ENCODE peak calls at places on chromosomes 11 and 22, in ten cellular contexts. One of them, this sample, is unnamed.

GRCh38 chr22:35838849-35839646 is 121.4 kb downstream of the APOL5 start:
- DNase-seq in NCI-H524: peak
- DNase-seq in GM19239: no peak
- DNase-seq in mucosa of descending colon: no peak
- DNase-seq in NCI-H446: peak
- DNase-seq in activated T-helper 1 cell treated with Interleukin-2 at 50 U/mL for 16 hours: no peak
- DNase-seq in fibroblast of mammary gland: peak
- DNase-seq in left cardiac atrium: no peak
- DNase-seq in astrocyte of the hippocampus: peak
- DNase-seq in germinal center: no peak
- DNase-seq in this sample: no peak

GRCh38 chr22:41603873-41604332 is 14.3 kb upstream of the PMM1 start:
- DNase-seq in NCI-H524: no peak
- DNase-seq in GM19239: peak
- DNase-seq in mucosa of descending colon: no peak
- DNase-seq in NCI-H446: no peak
- DNase-seq in activated T-helper 1 cell treated with Interleukin-2 at 50 U/mL for 16 hours: no peak
- DNase-seq in fibroblast of mammary gland: no peak
- DNase-seq in left cardiac atrium: no peak
- DNase-seq in astrocyte of the hippocampus: peak
- DNase-seq in germinal center: no peak
- DNase-seq in this sample: no peak

GRCh38 chr11:111764621-111765020 is 1.6 kb downstream of the PPP2R1B start:
- DNase-seq in NCI-H524: no peak
- DNase-seq in GM19239: no peak
- DNase-seq in mucosa of descending colon: no peak
- DNase-seq in NCI-H446: no peak
- DNase-seq in activated T-helper 1 cell treated with Interleukin-2 at 50 U/mL for 16 hours: no peak
- DNase-seq in fibroblast of mammary gland: peak
- DNase-seq in left cardiac atrium: no peak
- DNase-seq in astrocyte of the hippocampus: peak
- DNase-seq in germinal center: no peak
- DNase-seq in this sample: no peak

GRCh38 chr11:119055901-119056300 is 1.1 kb downstream of the HYOU1 start:
- DNase-seq in NCI-H524: peak
- DNase-seq in GM19239: no peak
- DNase-seq in mucosa of descending colon: no peak
- DNase-seq in NCI-H446: no peak
- DNase-seq in activated T-helper 1 cell treated with Interleukin-2 at 50 U/mL for 16 hours: no peak
- DNase-seq in fibroblast of mammary gland: peak
- DNase-seq in left cardiac atrium: no peak
- DNase-seq in astrocyte of the hippocampus: peak
- DNase-seq in germinal center: no peak
- DNase-seq in this sample: no peak

GRCh38 chr22:19766506-19767426 is 6.2 kb downstream of the TBX1 start:
- DNase-seq in NCI-H524: no peak
- DNase-seq in GM19239: no peak
- DNase-seq in mucosa of descending colon: peak
- DNase-seq in NCI-H446: no peak
- DNase-seq in activated T-helper 1 cell treated with Interleukin-2 at 50 U/mL for 16 hours: peak
- DNase-seq in fibroblast of mammary gland: no peak
- DNase-seq in left cardiac atrium: peak
- DNase-seq in astrocyte of the hippocampus: peak
- DNase-seq in germinal center: no peak
- DNase-seq in this sample: no peak

GRCh38 chr11:22787565-22788162 is 41.9 kb downstream of the SVIP start:
- DNase-seq in NCI-H524: no peak
- DNase-seq in GM19239: peak
- DNase-seq in mucosa of descending colon: no peak
- DNase-seq in NCI-H446: peak
- DNase-seq in activated T-helper 1 cell treated with Interleukin-2 at 50 U/mL for 16 hours: no peak
- DNase-seq in fibroblast of mammary gland: peak
- DNase-seq in left cardiac atrium: no peak
- DNase-seq in astrocyte of the hippocampus: peak
- DNase-seq in germinal center: peak
- DNase-seq in this sample: peak

GRCh38 chr11:120337896-120338840 is 2.0 kb downstream of the ARHGEF12 start:
- DNase-seq in NCI-H524: no peak
- DNase-seq in GM19239: no peak
- DNase-seq in mucosa of descending colon: no peak
- DNase-seq in NCI-H446: no peak
- DNase-seq in activated T-helper 1 cell treated with Interleukin-2 at 50 U/mL for 16 hours: no peak
- DNase-seq in fibroblast of mammary gland: peak
- DNase-seq in left cardiac atrium: no peak
- DNase-seq in astrocyte of the hippocampus: peak
- DNase-seq in germinal center: no peak
- DNase-seq in this sample: no peak

GRCh38 chr11:16981651-16982194 is 32.5 kb downstream of the PLEKHA7 start:
- DNase-seq in NCI-H524: no peak
- DNase-seq in GM19239: no peak
- DNase-seq in mucosa of descending colon: no peak
- DNase-seq in NCI-H446: no peak
- DNase-seq in activated T-helper 1 cell treated with Interleukin-2 at 50 U/mL for 16 hours: no peak
- DNase-seq in fibroblast of mammary gland: no peak
- DNase-seq in left cardiac atrium: no peak
- DNase-seq in astrocyte of the hippocampus: peak
- DNase-seq in germinal center: no peak
- DNase-seq in this sample: no peak

GRCh38 chr11:120168960-120169681 is 31.2 kb upstream of the TRIM29 start:
- DNase-seq in NCI-H524: peak
- DNase-seq in GM19239: peak
- DNase-seq in mucosa of descending colon: peak
- DNase-seq in NCI-H446: no peak
- DNase-seq in activated T-helper 1 cell treated with Interleukin-2 at 50 U/mL for 16 hours: peak
- DNase-seq in fibroblast of mammary gland: peak
- DNase-seq in left cardiac atrium: peak
- DNase-seq in astrocyte of the hippocampus: peak
- DNase-seq in germinal center: peak
- DNase-seq in this sample: no peak

GRCh38 chr22:35785181-35785923 is 67.7 kb downstream of the APOL5 start:
- DNase-seq in NCI-H524: no peak
- DNase-seq in GM19239: no peak
- DNase-seq in mucosa of descending colon: no peak
- DNase-seq in NCI-H446: no peak
- DNase-seq in activated T-helper 1 cell treated with Interleukin-2 at 50 U/mL for 16 hours: no peak
- DNase-seq in fibroblast of mammary gland: peak
- DNase-seq in left cardiac atrium: no peak
- DNase-seq in astrocyte of the hippocampus: no peak
- DNase-seq in germinal center: no peak
- DNase-seq in this sample: no peak

GRCh38 chr11:78332174-78332866 is 85.3 kb downstream of the GAB2 start:
- DNase-seq in NCI-H524: no peak
- DNase-seq in GM19239: no peak
- DNase-seq in mucosa of descending colon: no peak
- DNase-seq in NCI-H446: no peak
- DNase-seq in activated T-helper 1 cell treated with Interleukin-2 at 50 U/mL for 16 hours: no peak
- DNase-seq in fibroblast of mammary gland: no peak
- DNase-seq in left cardiac atrium: no peak
- DNase-seq in astrocyte of the hippocampus: no peak
- DNase-seq in germinal center: no peak
- DNase-seq in this sample: no peak

GRCh38 chr11:122696662-122697061 is 41.1 kb downstream of the UBASH3B start:
- DNase-seq in NCI-H524: no peak
- DNase-seq in GM19239: no peak
- DNase-seq in mucosa of descending colon: peak
- DNase-seq in NCI-H446: no peak
- DNase-seq in activated T-helper 1 cell treated with Interleukin-2 at 50 U/mL for 16 hours: peak
- DNase-seq in fibroblast of mammary gland: no peak
- DNase-seq in left cardiac atrium: no peak
- DNase-seq in astrocyte of the hippocampus: no peak
- DNase-seq in germinal center: peak
- DNase-seq in this sample: no peak

GRCh38 chr11:108224908-108225786 is 2.3 kb downstream of the ATM start:
- DNase-seq in NCI-H524: no peak
- DNase-seq in GM19239: no peak
- DNase-seq in mucosa of descending colon: no peak
- DNase-seq in NCI-H446: no peak
- DNase-seq in activated T-helper 1 cell treated with Interleukin-2 at 50 U/mL for 16 hours: no peak
- DNase-seq in fibroblast of mammary gland: no peak
- DNase-seq in left cardiac atrium: no peak
- DNase-seq in astrocyte of the hippocampus: no peak
- DNase-seq in germinal center: peak
- DNase-seq in this sample: no peak

GRCh38 chr11:28040384-28040783 is 67.6 kb downstream of the KIF18A start:
- DNase-seq in NCI-H524: no peak
- DNase-seq in GM19239: no peak
- DNase-seq in mucosa of descending colon: no peak
- DNase-seq in NCI-H446: no peak
- DNase-seq in activated T-helper 1 cell treated with Interleukin-2 at 50 U/mL for 16 hours: no peak
- DNase-seq in fibroblast of mammary gland: no peak
- DNase-seq in left cardiac atrium: no peak
- DNase-seq in astrocyte of the hippocampus: no peak
- DNase-seq in germinal center: no peak
- DNase-seq in this sample: no peak